ENCODE peak calls at places on chromosomes 7 and 10, in four cellular contexts. G is GM12878, H is IMR-90, W is K562. C is an unnamed sample.

GRCh38 chr7:22697322-22697859 is 29.6 kb upstream of the IL6 start:
- DNase-seq in G (no peak), H (no peak), W (no peak), C (no peak)

GRCh38 chr7:121744319-121744718 is 128.6 kb upstream of the PTPRZ1 start:
- DNase-seq in G (no peak), H (no peak), W (no peak), C (no peak)

GRCh38 chr7:93043393-93043985 is 74.3 kb downstream of the SAMD9 start:
- DNase-seq in G (no peak), H (peak; percentile 96), W (no peak), C (peak; percentile 7)

GRCh38 chr7:85972504-85973141 is 671.1 kb upstream of the GRM3 start:
- DNase-seq in G (no peak), H (no peak), W (no peak), C (no peak)

GRCh38 chr7:76338298-76339084 is 20.3 kb downstream of the YWHAG start:
- DNase-seq in G (no peak), H (no peak), W (no peak), C (no peak)

GRCh38 chr10:86689146-86689545 is 20.8 kb downstream of the LDB3 start:
- DNase-seq in G (no peak), H (no peak), W (no peak), C (no peak)

GRCh38 chr10:43888551-43888950 is 239.9 kb upstream of the ZNF32 start:
- DNase-seq in G (no peak), H (peak; percentile 95), W (no peak), C (no peak)

GRCh38 chr7:21469894-21470293 is 42.0 kb downstream of the SP4 start:
- DNase-seq in G (no peak), H (peak; percentile 19), W (no peak), C (no peak)

GRCh38 chr10:114706458-114707055 is 48.5 kb upstream of the ABLIM1 start:
- DNase-seq in G (no peak), H (no peak), W (no peak), C (peak; percentile 74)

GRCh38 chr10:74890460-74890859 is 64.1 kb downstream of the KAT6B start:
- DNase-seq in G (no peak), H (no peak), W (no peak), C (no peak)

DNA sequence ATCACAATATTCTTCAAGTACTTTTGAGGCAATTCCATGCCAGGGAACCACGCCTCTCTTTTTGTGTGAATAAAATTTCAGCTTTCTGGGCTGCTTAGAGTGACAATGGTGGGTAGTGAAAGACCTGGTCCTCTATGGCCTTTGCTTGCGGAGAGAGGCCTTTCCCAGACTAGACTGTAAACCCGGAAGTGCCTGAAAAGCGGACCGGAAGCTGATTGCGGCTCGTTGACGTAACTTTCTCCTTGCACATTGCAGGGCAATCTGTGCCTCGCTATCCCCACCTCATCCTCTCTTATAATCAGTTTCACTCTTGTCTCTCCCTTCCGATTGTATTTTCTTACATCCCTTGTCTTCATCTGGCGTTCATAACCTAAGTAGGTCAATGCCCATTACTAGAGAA is 310.4 kb downstream of the CAMK1D start:
- DNase-seq in G (no peak), H (no peak), W (no peak), C (no peak)
- H2AFZ ChIP-seq in G (no peak overlapping the region), H (no peak overlapping the region), W (peak overlapping the region; percentile 66), C (no peak overlapping the region)

GRCh38 chr7:100745184-100745583 is 11.8 kb downstream of the ZAN start:
- DNase-seq in G (no peak), H (peak; percentile 53), W (peak; percentile 71), C (peak; percentile 49)
- TF ChIP-seq FOS in G (no peak), H (no peak), W (no peak), C (no peak)

GRCh38 chr7:64558323-64558705 is 4.6 kb downstream of the ZNF680 start:
- DNase-seq in G (no peak), H (no peak), W (no peak), C (no peak)

GRCh38 chr7:64562246-64562620 is 638 bp downstream of the ZNF680 start:
- DNase-seq in G (no peak), H (no peak), W (no peak), C (no peak)

GRCh38 chr7:64557601-64558322 is 5.1 kb downstream of the ZNF680 start:
- DNase-seq in G (no peak), H (no peak), W (no peak), C (no peak)

GRCh38 chr7:64558781-64559180 is 4.1 kb downstream of the ZNF680 start:
- DNase-seq in G (no peak), H (no peak), W (no peak), C (no peak)

DNA sequence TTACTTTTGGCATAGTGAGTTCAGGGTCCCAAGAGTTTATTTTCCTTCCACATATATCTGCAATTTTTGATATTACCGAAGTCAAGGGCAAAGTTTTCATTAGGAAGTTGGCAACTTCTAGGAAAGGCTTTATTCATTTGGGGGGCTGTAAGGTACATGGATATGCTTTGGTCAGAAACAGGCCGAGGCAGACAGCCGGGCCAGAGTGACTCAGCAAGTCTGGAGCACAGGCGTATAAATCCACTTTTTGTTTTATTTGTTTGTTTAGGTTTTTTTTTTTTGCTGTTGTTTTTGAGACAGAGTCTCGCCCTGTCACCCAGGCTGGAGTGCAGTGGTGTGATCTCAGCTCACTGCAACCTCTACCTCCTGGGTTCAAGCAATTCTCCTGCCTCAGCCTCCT is 3.7 kb downstream of the ZNF680 start:
- DNase-seq in G (no peak), H (no peak), W (no peak), C (peak; percentile 40)
- H2AFZ ChIP-seq in G (no peak overlapping the region), H (no peak overlapping the region), W (no peak overlapping the region), C (no peak overlapping the region)

GRCh38 chr7:47475880-47476227 is 106.1 kb downstream of the TNS3 start:
- DNase-seq in G (no peak), H (no peak), W (no peak), C (no peak)
- TF ChIP-seq FOS in G (no peak), H (no peak), W (no peak), C (no peak)

GRCh38 chr7:98870071-98870651 is 347 bp upstream of the TMEM130 start:
- DNase-seq in G (peak; percentile 31), H (peak; percentile 50), W (peak; percentile 82), C (no peak)

GRCh38 chr7:98874942-98875341 is 3.4 kb upstream of the TRRAP start:
- DNase-seq in G (no peak), H (no peak), W (no peak), C (no peak)

GRCh38 chr7:98869374-98870070 is at the start of gene TMEM130:
- DNase-seq in G (no peak), H (no peak), W (no peak), C (no peak)

GRCh38 chr7:98870807-98871491 is 1.1 kb upstream of the TMEM130 start:
- DNase-seq in G (no peak), H (no peak), W (no peak), C (no peak)

DNA sequence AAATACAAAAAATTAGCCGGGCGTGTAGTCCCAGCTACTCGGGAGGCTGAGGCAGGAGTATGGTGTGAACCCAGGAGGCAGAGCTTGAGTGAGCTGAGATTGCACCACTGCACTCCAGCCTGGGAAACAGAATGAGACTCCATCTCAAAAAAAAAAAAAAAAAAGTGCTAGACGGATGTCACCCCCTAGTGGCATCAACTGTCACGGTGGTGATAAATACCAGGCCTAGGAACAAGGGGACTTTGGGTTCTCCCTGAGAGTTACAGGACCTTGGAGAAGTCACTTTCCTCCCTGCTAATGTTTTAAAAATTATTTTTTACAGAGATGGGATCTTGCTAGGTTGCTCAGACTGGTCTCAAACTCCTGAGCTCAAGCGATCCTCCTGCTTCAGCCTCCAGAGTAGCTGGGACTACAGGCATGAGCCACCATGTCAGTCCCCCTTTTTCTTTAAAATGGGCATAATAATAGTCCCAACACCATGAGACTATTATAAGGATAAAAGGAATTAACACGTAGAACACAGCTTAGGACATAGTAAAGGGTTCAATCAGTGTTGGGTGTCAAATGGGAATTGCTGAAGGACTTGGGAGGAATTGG is 2.6 kb upstream of the TMEM130 start:
- DNase-seq in G (no peak), H (no peak), W (peak; percentile 45), C (no peak)
- H2AFZ ChIP-seq in G (no peak overlapping the region), H (no peak overlapping the region), W (no peak overlapping the region), C (no peak overlapping the region)

GRCh38 chr10:129953541-129954031 is 10.5 kb downstream of the EBF3 start:
- DNase-seq in G (no peak), H (no peak), W (no peak), C (no peak)
- TF ChIP-seq FOS in G (no peak), H (no peak), W (no peak), C (no peak)

GRCh38 chr10:62048919-62049636 is 147.6 kb downstream of the ARID5B start:
- DNase-seq in G (no peak), H (peak; percentile 99), W (peak; percentile 46), C (peak; percentile 95)
- H2AFZ ChIP-seq in G (peak overlapping the region; percentile 54), H (peak overlapping the region; percentile 72), W (peak overlapping the region; percentile 44), C (peak overlapping the region; percentile 53)

GRCh38 chr7:659996-660395 is 66.5 kb upstream of the DNAAF5 start:
- DNase-seq in G (no peak), H (no peak), W (no peak), C (no peak)

GRCh38 chr7:659306-659847 is 67.1 kb upstream of the DNAAF5 start:
- DNase-seq in G (no peak), H (no peak), W (no peak), C (no peak)

GRCh38 chr7:653829-654764 is 72.4 kb upstream of the DNAAF5 start:
- DNase-seq in G (no peak), H (no peak), W (no peak), C (no peak)

GRCh38 chr7:655758-656157 is 70.7 kb upstream of the DNAAF5 start:
- DNase-seq in G (no peak), H (no peak), W (no peak), C (no peak)

DNA sequence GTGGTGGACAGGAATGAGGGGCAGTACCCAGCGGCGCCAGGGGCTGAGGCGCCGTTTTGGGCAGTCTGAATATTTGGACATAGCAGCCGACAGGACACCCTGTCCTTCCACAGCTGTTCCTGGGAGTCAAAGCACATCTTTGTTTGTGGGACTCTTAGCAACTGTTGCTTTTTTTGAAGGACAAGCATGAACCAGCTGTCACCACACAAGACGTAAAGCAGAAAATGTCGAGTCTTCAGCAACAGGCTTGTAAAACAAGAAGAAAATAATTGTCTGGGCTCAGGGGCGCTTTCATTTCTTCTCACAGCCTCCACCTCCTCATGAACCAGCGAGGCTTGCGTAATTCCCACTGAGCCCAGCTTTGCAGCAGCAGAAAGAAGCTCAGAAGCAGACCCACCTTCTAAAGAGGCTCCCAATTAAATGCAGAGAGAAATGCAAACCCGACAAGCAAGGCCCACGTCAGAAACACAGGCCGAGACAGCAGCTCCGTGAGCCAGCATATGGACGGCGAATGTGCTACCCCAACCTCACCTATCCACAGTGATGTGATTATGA is 68.9 kb upstream of the DNAAF5 start:
- DNase-seq in G (no peak), H (peak; percentile 7), W (no peak), C (no peak)
- TF ChIP-seq FOS in G (no peak), H (no peak), W (no peak), C (no peak)

GRCh38 chr10:61558188-61558587 is 104.5 kb upstream of the CABCOCO1 start:
- DNase-seq in G (no peak), H (no peak), W (no peak), C (no peak)
- H2AFZ ChIP-seq in G (no peak overlapping the region), H (no peak overlapping the region), W (no peak overlapping the region), C (no peak overlapping the region)